ENCODE peak calls at places on chromosomes 3 and 15, in ten cellular contexts. N is lung microvascular endothelial cell; L is K562; K is cardiac fibroblast; R is activated gamma-delta T cell treated with anti-CD3 and anti-CD28 coated beads, Interleukin-2, amount 50 U/mL, for 16 hours; H is HTR-8/SVneo; G is effector memory CD8-positive, alpha-beta T cell; S is HFF-Myc; D is T-helper 2 cell; I is gastrocnemius medialis. F is an unnamed sample.

GRCh38 chr15:66108483-66109270 is 144.9 kb downstream of the MEGF11 start:
- DNase-seq in R (no peak), H (no peak), N (no peak), G (no peak), S (no peak), I (no peak), K (peak; percentile 13), D (no peak), L (no peak), F (no peak)

GRCh38 chr15:79168922-79169322 is 78.3 kb upstream of the RASGRF1 start:
- DNase-seq in S (no peak), G (no peak), D (no peak), N (peak; percentile 33), R (no peak), I (no peak), H (no peak), L (peak; percentile 35), K (peak; percentile 55), F (peak; percentile 75)

GRCh38 chr15:38611228-38611627 is 46.6 kb upstream of the RASGRP1 start:
- DNase-seq in S (no peak), R (peak; percentile 24), K (no peak), G (peak; percentile 33), N (no peak), I (no peak), L (no peak), H (no peak), D (no peak), F (no peak)

GRCh38 chr3:155391583-155391982 is 98.1 kb upstream of the STRIT1 start:
- DNase-seq in R (no peak), I (peak; percentile 52), N (no peak), D (no peak), K (peak; percentile 58), S (peak; percentile 87), H (peak; percentile 2), G (no peak), L (no peak), F (peak; percentile 54)

GRCh38 chr3:18099611-18100010 is 325.5 kb downstream of the SATB1 start:
- DNase-seq in N (no peak), S (no peak), D (no peak), G (no peak), K (peak; percentile 6), R (no peak), I (no peak), H (no peak), L (no peak), F (no peak)

GRCh38 chr3:195063596-195064193 is 207.3 kb downstream of the XXYLT1 start:
- DNase-seq in R (no peak), L (peak; percentile 10), N (no peak), G (no peak), I (no peak), D (no peak), K (no peak), S (no peak), H (no peak), F (no peak)

GRCh38 chr15:41121951-41122350 is 5.9 kb upstream of the INO80 start:
- DNase-seq in I (no peak), L (no peak), N (no peak), S (no peak), H (no peak), G (no peak), K (no peak), R (no peak), D (no peak), F (no peak)

GRCh38 chr3:170536712-170537111 is 49.2 kb downstream of the SLC7A14 start:
- DNase-seq in L (no peak), G (no peak), D (no peak), R (no peak), I (no peak), K (no peak), S (no peak), H (peak; percentile 14), N (no peak), F (no peak)

GRCh38 chr3:44915702-44916438 is 41.5 kb downstream of the TGM4 start:
- DNase-seq in D (no peak), S (no peak), R (no peak), G (no peak), N (peak; percentile 28), L (peak; percentile 28), K (peak; percentile 51), I (no peak), H (no peak), F (no peak)

GRCh38 chr3:52031896-52032295 is 24.5 kb downstream of the DUSP7 start:
- DNase-seq in G (no peak), N (no peak), S (no peak), I (no peak), K (no peak), R (no peak), H (no peak), L (no peak), D (no peak), F (no peak)